ENCODE peak calls at places on chromosomes 3 and 15, in four cellular contexts. U, J, N and A are unnamed samples. For H3K4me1, the result is how much of the 10 kb centered on the place peaks cover.

GRCh38 chr15:61081028-61081322 is 148.1 kb downstream of the RORA start:
- DNase-seq in U (no peak), J (no peak), N (no peak), A (no peak)

GRCh38 chr3:129439381-129439816 is 349 bp downstream of the MBD4 start:
- DNase-seq in N (no peak), U (no peak), J (peak), A (no peak)

GRCh38 chr15:75842722-75843617 is at the start of gene UBE2Q2:
- DNase-seq in U (no peak), N (peak), J (peak), A (no peak)

GRCh38 chr15:68330461-68330860 is 52.9 kb downstream of the FEM1B start:
- DNase-seq in N (no peak), U (no peak), J (no peak), A (no peak)

GRCh38 chr3:122415104-122415744 is 638 bp downstream of the WDR5B start:
- DNase-seq in U (peak), N (peak), J (peak), A (no peak)

GRCh38 chr3:72036899-72037298 is 252.0 kb upstream of the PROK2 start:
- DNase-seq in U (no peak), J (no peak), N (no peak), A (no peak)

GRCh38 chr15:85125056-85125661 is 143.5 kb downstream of the PDE8A start:
- DNase-seq in J (no peak), U (peak), N (no peak), A (no peak)

GRCh38 chr15:63668601-63669000 is 71.4 kb downstream of the FBXL22 start:
- DNase-seq in J (no peak), U (no peak), N (no peak), A (no peak)

GRCh38 chr3:134378384-134378783 is 4.1 kb upstream of the AMOTL2 start:
- DNase-seq in J (peak), N (peak), U (peak), A (no peak)

GRCh38 chr3:190012784-190013183 is 107.9 kb downstream of the P3H2 start:
- DNase-seq in U (peak), N (no peak), J (no peak), A (peak)

GRCh38 chr15:57692709-57693108 is 13.8 kb upstream of the POLR2M start:
- DNase-seq in J (no peak), U (no peak), N (no peak), A (no peak)

GRCh38 chr3:179871782-179872181 is 165.0 kb downstream of the PEX5L start:
- DNase-seq in N (no peak), J (no peak), U (no peak), A (no peak)

GRCh38 chr3:179872842-179873241 is 163.9 kb downstream of the PEX5L start:
- DNase-seq in J (no peak), N (no peak), U (no peak), A (no peak)

GRCh38 chr3:179865876-179866505 is 170.7 kb downstream of the PEX5L start:
- DNase-seq in N (no peak), J (no peak), U (no peak), A (no peak)

GRCh38 chr3:179868715-179869114 is 168.0 kb downstream of the PEX5L start:
- DNase-seq in J (no peak), N (no peak), U (no peak), A (no peak)

GRCh38 chr3:179867961-179868360 is 168.8 kb downstream of the PEX5L start:
- DNase-seq in J (no peak), N (no peak), U (no peak), A (no peak)
- H3K4me1 ChIP-seq in J (under half), N (under half), U (under half), A (under half)

GRCh38 chr15:65101418-65101890 is 13.5 kb downstream of the UBAP1L start:
- DNase-seq in U (peak), N (peak), J (peak), A (peak)
- TF ChIP-seq TCF7L2 in U (no peak), N (no peak), J (no peak), A (no peak)

DNA sequence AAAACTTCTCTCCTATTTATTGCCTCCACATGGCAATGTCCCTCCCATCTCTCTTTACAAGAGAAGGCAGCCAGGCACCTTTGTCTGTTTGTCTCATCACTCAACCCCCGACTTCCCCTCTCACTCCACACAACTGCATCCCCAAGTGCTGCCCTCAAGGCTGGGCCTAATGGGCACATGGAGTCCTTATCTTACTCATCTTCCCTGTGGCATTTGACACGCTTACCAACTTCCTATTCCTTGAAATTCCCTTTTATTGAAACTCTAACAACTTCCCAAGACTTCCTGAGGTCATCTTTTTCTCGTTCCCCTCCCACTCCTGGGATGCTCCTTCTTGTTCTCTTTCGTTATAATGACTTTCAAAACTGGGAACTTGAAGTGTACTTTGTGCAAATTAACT is 104.5 kb upstream of the TNIK start:
- DNase-seq in U (no peak), J (no peak), N (no peak), A (no peak)
- H3K27ac ChIP-seq in U (no peak), J (no peak), N (no peak), A (no peak)

GRCh38 chr3:183837894-183838293 is 12.5 kb upstream of the MAP6D1 start:
- DNase-seq in N (no peak), U (no peak), J (no peak), A (no peak)

GRCh38 chr3:183837390-183837789 is 12.0 kb upstream of the MAP6D1 start:
- DNase-seq in U (no peak), J (no peak), N (no peak), A (no peak)

GRCh38 chr3:183844606-183845005 is 19.2 kb upstream of the MAP6D1 start:
- DNase-seq in J (no peak), U (no peak), N (peak), A (no peak)

GRCh38 chr3:183845090-183845489 is 19.7 kb upstream of the MAP6D1 start:
- DNase-seq in U (no peak), J (no peak), N (no peak), A (no peak)

GRCh38 chr3:183839751-183840150 is 14.4 kb upstream of the MAP6D1 start:
- DNase-seq in J (no peak), N (no peak), U (no peak), A (no peak)
- H3K4me1 ChIP-seq in J (under half), N (under half), U (under half), A (under half)

GRCh38 chr3:45896956-45897355 is 10.6 kb downstream of the CCR9 start:
- DNase-seq in U (no peak), J (no peak), N (no peak), A (no peak)
- TF ChIP-seq TCF7L2 in U (no peak), J (no peak), N (no peak), A (no peak)

DNA sequence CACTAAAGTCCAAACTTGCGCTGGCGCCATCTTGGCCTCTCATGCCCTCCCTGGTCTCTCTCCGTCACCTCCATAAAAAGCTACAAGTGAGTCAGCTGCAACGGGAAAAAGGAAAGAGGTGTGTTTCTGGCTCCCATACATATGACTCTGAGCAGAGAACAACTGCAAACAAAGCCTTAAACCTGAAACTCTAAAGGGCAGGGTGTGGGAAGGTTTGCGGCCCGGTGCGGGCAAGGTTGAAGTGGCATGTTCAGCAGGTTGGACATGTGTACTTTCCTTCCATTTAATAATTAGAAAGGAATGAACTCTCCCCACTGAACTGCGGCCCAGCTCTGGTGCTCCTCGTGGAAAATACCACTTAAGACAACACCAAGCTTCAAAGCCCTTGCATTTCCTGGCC is 59.0 kb upstream of the PPARG start:
- DNase-seq in U (no peak), J (no peak), N (no peak), A (no peak)
- H3K27ac ChIP-seq in U (no peak), J (no peak), N (no peak), A (no peak)

GRCh38 chr15:89577776-89578115 is 2.5 kb downstream of the TICRR start:
- DNase-seq in N (no peak), U (no peak), J (no peak), A (no peak)
- H3K4me1 ChIP-seq in N (half or more), U (under half), J (under half), A (under half)